ENCODE peak calls at places on chromosome 11, in eight cellular contexts. C, V, U, S, T, D, N and K are unnamed samples.

GRCh38 chr11:121328213-121328966 is 35.8 kb downstream of the SC5D start:
- DNase-seq in C (no peak), N (no peak), U (no peak), T (no peak), V (no peak), D (no peak), S (no peak), K (no peak)

GRCh38 chr11:29452131-29452530 is 564.7 kb downstream of the KCNA4 start:
- DNase-seq in T (no peak), C (peak), U (no peak), N (peak), S (no peak), V (no peak), D (peak), K (no peak)

GRCh38 chr11:106281455-106282173 is 204.2 kb downstream of the AASDHPPT start:
- DNase-seq in T (no peak), N (peak), U (no peak), V (no peak), S (no peak), C (peak), D (peak), K (no peak)

GRCh38 chr11:83409891-83410290 is 123.7 kb upstream of the CCDC90B start:
- DNase-seq in V (peak), S (peak), C (no peak), N (no peak), U (no peak), D (no peak), T (no peak), K (no peak)

GRCh38 chr11:47272706-47273105 is 2.8 kb downstream of the MADD start:
- DNase-seq in V (no peak), N (no peak), D (no peak), T (no peak), S (no peak), U (no peak), C (peak), K (no peak)

GRCh38 chr11:535519-536454 is at the start of gene HRAS:
- DNase-seq in C (peak), D (peak), U (peak), S (peak), N (peak), T (peak), V (peak), K (peak)

GRCh38 chr11:23923357-23923756 is 573.5 kb upstream of the LUZP2 start:
- DNase-seq in C (no peak), S (no peak), N (no peak), V (no peak), D (no peak), T (no peak), U (no peak), K (no peak)

GRCh38 chr11:35122308-35122707 is 16.7 kb upstream of the CD44 start:
- DNase-seq in S (no peak), V (no peak), T (no peak), C (no peak), U (no peak), N (no peak), D (no peak), K (no peak)

GRCh38 chr11:9527481-9528140 is 45.9 kb upstream of the WEE1 start:
- DNase-seq in U (no peak), V (no peak), C (peak), N (no peak), T (no peak), S (peak), D (peak), K (no peak)

GRCh38 chr11:111735262-111736116 is 30.7 kb downstream of the PPP2R1B start:
- DNase-seq in S (peak), D (peak), C (peak), V (peak), N (peak), T (no peak), U (no peak), K (no peak)

GRCh38 chr11:29336727-29337212 is 680.1 kb downstream of the KCNA4 start:
- DNase-seq in T (no peak), C (peak), U (no peak), N (no peak), D (peak), S (no peak), V (no peak), K (no peak)